ENCODE peak calls at places on chromosomes 3 and 15, in ten cellular contexts. Y is foreskin keratinocyte; K is activated naive CD4-positive, alpha-beta T cell treated with anti-CD3 and anti-CD28 coated beads for 36 hours; U is B cell; D is epithelial cell of esophagus; L is GM19239; J is stimulated activated CD4-positive, alpha-beta T cell treated with anti-CD3 and anti-CD28 coated beads, Interleukin-4, amount 100 ng/mL, for 24 hours; S is mucosa of gallbladder; P is cerebellar nuclear complex; T is NCI-H1092 treated with DMSO at 0.1 percent for 48 hours. E is an unnamed sample.

GRCh38 chr3:136604961-136605360 is 147.2 kb downstream of the STAG1 start:
- DNase-seq in D (peak), T (no peak), P (no peak), K (no peak), U (no peak), L (no peak), Y (no peak), S (no peak), J (no peak), E (no peak)

GRCh38 chr3:101138817-101139216 is 145.6 kb upstream of the ABI3BP start:
- DNase-seq in Y (no peak), S (no peak), L (no peak), D (no peak), U (no peak), P (no peak), T (no peak), K (no peak), J (no peak), E (no peak)

GRCh38 chr3:12648384-12648959 is 15.4 kb downstream of the RAF1 start:
- DNase-seq in Y (no peak), T (no peak), L (no peak), K (no peak), D (no peak), S (no peak), P (no peak), U (no peak), J (no peak), E (no peak)

GRCh38 chr15:31320022-31320421 is 6.6 kb upstream of the KLF13 start:
- DNase-seq in K (no peak), T (no peak), Y (no peak), J (no peak), L (no peak), S (no peak), U (no peak), D (no peak), P (no peak), E (no peak)

GRCh38 chr3:134294302-134294925 is 43.8 kb upstream of the RYK start:
- DNase-seq in Y (no peak), D (no peak), T (no peak), U (peak), L (peak), S (no peak), K (peak), J (peak), P (no peak), E (no peak)

GRCh38 chr3:27166888-27167287 is 202.3 kb downstream of the NEK10 start:
- DNase-seq in J (no peak), L (no peak), T (no peak), S (no peak), P (no peak), K (no peak), U (no peak), Y (peak), D (peak), E (peak)

GRCh38 chr15:31352911-31353811 is 26.5 kb downstream of the KLF13 start:
- DNase-seq in J (peak), L (peak), T (peak), D (no peak), K (peak), P (peak), S (no peak), U (peak), Y (no peak), E (peak)

GRCh38 chr3:141441381-141442365 is 45.2 kb upstream of the RASA2 start:
- DNase-seq in P (no peak), T (peak), D (peak), Y (no peak), J (peak), L (peak), U (peak), S (peak), K (peak), E (no peak)

GRCh38 chr15:64070965-64071851 is 22.4 kb downstream of the CIAO2A start:
- DNase-seq in U (no peak), J (no peak), T (no peak), D (peak), L (no peak), K (no peak), S (peak), Y (no peak), P (no peak), E (peak)

GRCh38 chr3:132596816-132597433 is at the start of gene ACKR4:
- DNase-seq in J (no peak), P (no peak), S (no peak), T (no peak), D (no peak), K (no peak), Y (no peak), U (no peak), L (no peak), E (no peak)

GRCh38 chr3:110697961-110698360 is 373.7 kb upstream of the NECTIN3 start:
- DNase-seq in S (no peak), D (no peak), K (no peak), L (no peak), P (no peak), Y (no peak), U (no peak), T (no peak), J (no peak), E (peak)

GRCh38 chr15:95875141-95875643 is 455.3 kb upstream of the NR2F2 start:
- DNase-seq in P (no peak), Y (peak), J (no peak), K (peak), U (no peak), D (peak), L (no peak), T (no peak), S (peak), E (peak)

GRCh38 chr3:148736086-148736485 is 38.4 kb downstream of the AGTR1 start:
- DNase-seq in J (no peak), U (no peak), T (no peak), Y (no peak), L (no peak), D (no peak), K (no peak), S (no peak), P (no peak), E (no peak)

GRCh38 chr3:65619391-65620298 is 419.1 kb downstream of the MAGI1 start:
- DNase-seq in T (no peak), Y (no peak), P (no peak), L (no peak), J (no peak), U (no peak), K (no peak), S (no peak), D (no peak), E (no peak)

GRCh38 chr3:125129512-125129962 is 73.7 kb upstream of the HEG1 start:
- DNase-seq in U (no peak), T (peak), D (peak), K (no peak), P (no peak), L (no peak), J (no peak), S (no peak), Y (peak), E (peak)

GRCh38 chr15:52247032-52247431 is 48.6 kb downstream of the MYO5C start:
- DNase-seq in P (no peak), D (peak), U (no peak), J (no peak), S (no peak), Y (no peak), L (no peak), K (no peak), T (no peak), E (no peak)

GRCh38 chr3:192062186-192062585 is 601.2 kb downstream of the PYDC2 start:
- DNase-seq in J (no peak), P (no peak), Y (no peak), S (no peak), L (no peak), U (no peak), T (no peak), K (no peak), D (peak), E (no peak)

GRCh38 chr3:155015776-155016451 is 64.2 kb upstream of the MME start:
- DNase-seq in D (no peak), U (no peak), S (no peak), J (no peak), Y (no peak), K (no peak), T (no peak), P (no peak), L (no peak), E (peak)

GRCh38 chr3:123656691-123657090 is 71.8 kb upstream of the HACD2 start:
- DNase-seq in K (peak), Y (no peak), T (no peak), L (no peak), S (no peak), P (no peak), D (no peak), U (no peak), J (no peak), E (no peak)

GRCh38 chr3:196341142-196341541 is 3.0 kb upstream of the TM4SF19 start:
- DNase-seq in P (no peak), D (peak), Y (no peak), J (no peak), L (no peak), U (no peak), S (no peak), T (no peak), K (no peak), E (no peak)

GRCh38 chr15:63601026-63601726 is 4.0 kb downstream of the FBXL22 start:
- DNase-seq in P (no peak), U (peak), D (peak), K (peak), S (no peak), J (peak), L (no peak), Y (no peak), T (peak), E (no peak)

GRCh38 chr3:38990621-38991020 is 61.1 kb downstream of the SCN11A start:
- DNase-seq in Y (no peak), T (no peak), U (no peak), P (no peak), L (no peak), D (no peak), J (no peak), K (no peak), S (no peak), E (no peak)

GRCh38 chr3:122519693-122520092 is 5.0 kb upstream of the KPNA1 start:
- DNase-seq in K (no peak), J (no peak), L (no peak), S (no peak), P (no peak), D (peak), Y (no peak), T (no peak), U (no peak), E (no peak)

GRCh38 chr3:51401639-51402166 is 10.6 kb downstream of the RBM15B start:
- DNase-seq in J (no peak), S (no peak), Y (no peak), P (no peak), L (no peak), T (no peak), U (no peak), K (no peak), D (no peak), E (no peak)

GRCh38 chr15:27674826-27675225 is 424.3 kb downstream of the OCA2 start:
- DNase-seq in K (no peak), Y (no peak), P (no peak), D (no peak), L (no peak), T (no peak), J (no peak), S (no peak), U (no peak), E (no peak)

GRCh38 chr3:187516446-187516845 is 148.3 kb downstream of the RTP4 start:
- DNase-seq in J (no peak), K (no peak), D (no peak), L (no peak), T (no peak), U (no peak), S (no peak), Y (no peak), P (no peak), E (no peak)

GRCh38 chr15:52261498-52262242 is 33.9 kb downstream of the MYO5C start:
- DNase-seq in K (peak), S (peak), Y (peak), U (peak), T (peak), J (peak), L (peak), P (peak), D (peak), E (peak)

GRCh38 chr15:33242165-33242564 is 47.7 kb upstream of the FMN1 start:
- DNase-seq in U (no peak), J (peak), L (no peak), K (peak), T (no peak), Y (peak), P (no peak), S (no peak), D (peak), E (no peak)

GRCh38 chr15:89367485-89368451 is 33.1 kb upstream of the POLG start:
- DNase-seq in S (no peak), U (peak), L (no peak), J (no peak), P (peak), D (peak), K (no peak), Y (no peak), T (peak), E (no peak)

GRCh38 chr15:56821721-56822425 is 88.6 kb upstream of the ZNF280D start:
- DNase-seq in K (peak), J (peak), D (peak), L (peak), T (peak), U (peak), Y (no peak), S (peak), P (peak), E (peak)

GRCh38 chr3:106332884-106333283 is 464.1 kb upstream of the CBLB start:
- DNase-seq in K (peak), D (peak), U (peak), Y (peak), P (no peak), T (no peak), L (peak), S (no peak), J (peak), E (no peak)

GRCh38 chr3:50297384-50297775 is 1.8 kb downstream of the HYAL3 start:
- DNase-seq in K (no peak), Y (no peak), U (peak), D (no peak), P (no peak), T (no peak), J (no peak), S (no peak), L (no peak), E (no peak)

GRCh38 chr3:78483070-78483469 is 1284.7 kb downstream of the ROBO1 start:
- DNase-seq in J (no peak), L (no peak), T (no peak), S (no peak), D (no peak), P (no peak), K (no peak), U (no peak), Y (no peak), E (no peak)

GRCh38 chr3:156465222-156465621 is 89.7 kb downstream of the SSR3 start:
- DNase-seq in L (no peak), J (no peak), S (no peak), U (no peak), Y (no peak), T (no peak), D (no peak), P (no peak), K (no peak), E (no peak)

GRCh38 chr3:119239421-119239820 is 1.3 kb downstream of the B4GALT4 start:
- DNase-seq in T (no peak), Y (no peak), P (no peak), K (no peak), J (no peak), L (no peak), U (no peak), S (no peak), D (no peak), E (no peak)

E was measured in foreskin melanocyte.